ENCODE peak calls at places on chromosomes 1 and 21, in eight cellular contexts. One of them, this sample, is unnamed.

GRCh38 chr1:2530501-2531361 is 668 bp upstream of the HES5 start:
- DNase-seq in right cardiac atrium: no peak
- DNase-seq in PC-3: peak
- DNase-seq in CD4-positive, CD25-positive, alpha-beta regulatory T cell: no peak
- DNase-seq in H7: no peak
- DNase-seq in fibroblast of mammary gland: no peak
- DNase-seq in Panc1: no peak
- DNase-seq in left lung: no peak
- DNase-seq in this sample: no peak

GRCh38 chr1:154405762-154406571 is 824 bp downstream of the IL6R start:
- DNase-seq in PC-3: peak
- DNase-seq in H7: peak
- DNase-seq in fibroblast of mammary gland: peak
- DNase-seq in CD4-positive, CD25-positive, alpha-beta regulatory T cell: peak
- DNase-seq in left lung: peak
- DNase-seq in Panc1: peak
- DNase-seq in right cardiac atrium: peak
- DNase-seq in this sample: no peak

GRCh38 chr1:151255381-151255780 is 847 bp downstream of the PSMD4 start:
- DNase-seq in fibroblast of mammary gland: peak
- DNase-seq in CD4-positive, CD25-positive, alpha-beta regulatory T cell: peak
- DNase-seq in PC-3: peak
- DNase-seq in left lung: no peak
- DNase-seq in Panc1: no peak
- DNase-seq in H7: no peak
- DNase-seq in right cardiac atrium: no peak
- DNase-seq in this sample: no peak

GRCh38 chr1:4253918-4254317 is 353.8 kb upstream of the C1orf174 start:
- DNase-seq in H7: no peak
- DNase-seq in fibroblast of mammary gland: no peak
- DNase-seq in CD4-positive, CD25-positive, alpha-beta regulatory T cell: no peak
- DNase-seq in right cardiac atrium: no peak
- DNase-seq in Panc1: no peak
- DNase-seq in left lung: no peak
- DNase-seq in PC-3: no peak
- DNase-seq in this sample: no peak

GRCh38 chr1:165875171-165875570 is 47.8 kb downstream of the UCK2 start:
- DNase-seq in CD4-positive, CD25-positive, alpha-beta regulatory T cell: no peak
- DNase-seq in Panc1: no peak
- DNase-seq in left lung: no peak
- DNase-seq in right cardiac atrium: no peak
- DNase-seq in PC-3: no peak
- DNase-seq in H7: no peak
- DNase-seq in fibroblast of mammary gland: no peak
- DNase-seq in this sample: no peak

GRCh38 chr1:153527023-153527724 is 8.6 kb downstream of the S100A6 start:
- DNase-seq in fibroblast of mammary gland: peak
- DNase-seq in CD4-positive, CD25-positive, alpha-beta regulatory T cell: no peak
- DNase-seq in H7: peak
- DNase-seq in Panc1: no peak
- DNase-seq in PC-3: peak
- DNase-seq in left lung: no peak
- DNase-seq in right cardiac atrium: no peak
- DNase-seq in this sample: no peak

GRCh38 chr21:34020005-34020847 is 53.2 kb upstream of the MRPS6 start:
- DNase-seq in Panc1: no peak
- DNase-seq in CD4-positive, CD25-positive, alpha-beta regulatory T cell: no peak
- DNase-seq in right cardiac atrium: no peak
- DNase-seq in fibroblast of mammary gland: no peak
- DNase-seq in left lung: no peak
- DNase-seq in H7: no peak
- DNase-seq in PC-3: no peak
- DNase-seq in this sample: no peak

GRCh38 chr1:58864654-58865053 is 80.8 kb upstream of the JUN start:
- DNase-seq in PC-3: no peak
- DNase-seq in left lung: no peak
- DNase-seq in H7: no peak
- DNase-seq in right cardiac atrium: no peak
- DNase-seq in fibroblast of mammary gland: no peak
- DNase-seq in Panc1: no peak
- DNase-seq in CD4-positive, CD25-positive, alpha-beta regulatory T cell: no peak
- DNase-seq in this sample: no peak

GRCh38 chr21:14452031-14452778 is 69.3 kb upstream of the HSPA13 start:
- DNase-seq in fibroblast of mammary gland: no peak
- DNase-seq in PC-3: no peak
- DNase-seq in left lung: peak
- DNase-seq in CD4-positive, CD25-positive, alpha-beta regulatory T cell: no peak
- DNase-seq in right cardiac atrium: no peak
- DNase-seq in H7: no peak
- DNase-seq in Panc1: no peak
- DNase-seq in this sample: no peak

GRCh38 chr1:97088386-97088785 is 366.8 kb downstream of the PTBP2 start:
- DNase-seq in CD4-positive, CD25-positive, alpha-beta regulatory T cell: no peak
- DNase-seq in PC-3: no peak
- DNase-seq in H7: no peak
- DNase-seq in fibroblast of mammary gland: no peak
- DNase-seq in left lung: no peak
- DNase-seq in right cardiac atrium: no peak
- DNase-seq in Panc1: no peak
- DNase-seq in this sample: no peak

GRCh38 chr1:149888999-149889289 is 10.4 kb upstream of the BOLA1 start:
- DNase-seq in PC-3: peak
- DNase-seq in CD4-positive, CD25-positive, alpha-beta regulatory T cell: no peak
- DNase-seq in fibroblast of mammary gland: peak
- DNase-seq in left lung: no peak
- DNase-seq in H7: no peak
- DNase-seq in Panc1: no peak
- DNase-seq in right cardiac atrium: peak
- DNase-seq in this sample: no peak

GRCh38 chr21:39021475-39021832 is 161.8 kb downstream of the PSMG1 start:
- DNase-seq in fibroblast of mammary gland: no peak
- DNase-seq in PC-3: no peak
- DNase-seq in Panc1: no peak
- DNase-seq in left lung: no peak
- DNase-seq in H7: peak
- DNase-seq in CD4-positive, CD25-positive, alpha-beta regulatory T cell: no peak
- DNase-seq in right cardiac atrium: no peak
- DNase-seq in this sample: no peak

GRCh38 chr21:39025198-39025597 is 158.1 kb downstream of the PSMG1 start:
- DNase-seq in fibroblast of mammary gland: no peak
- DNase-seq in H7: no peak
- DNase-seq in right cardiac atrium: no peak
- DNase-seq in CD4-positive, CD25-positive, alpha-beta regulatory T cell: no peak
- DNase-seq in left lung: no peak
- DNase-seq in PC-3: no peak
- DNase-seq in Panc1: no peak
- DNase-seq in this sample: no peak

GRCh38 chr21:39022035-39022900 is 161.0 kb downstream of the PSMG1 start:
- DNase-seq in right cardiac atrium: peak
- DNase-seq in H7: no peak
- DNase-seq in PC-3: no peak
- DNase-seq in Panc1: no peak
- DNase-seq in fibroblast of mammary gland: no peak
- DNase-seq in CD4-positive, CD25-positive, alpha-beta regulatory T cell: no peak
- DNase-seq in left lung: no peak
- DNase-seq in this sample: no peak

GRCh38 chr21:39024538-39024937 is 158.7 kb downstream of the PSMG1 start:
- DNase-seq in CD4-positive, CD25-positive, alpha-beta regulatory T cell: no peak
- DNase-seq in left lung: no peak
- DNase-seq in PC-3: no peak
- DNase-seq in fibroblast of mammary gland: no peak
- DNase-seq in H7: no peak
- DNase-seq in Panc1: no peak
- DNase-seq in right cardiac atrium: no peak
- DNase-seq in this sample: no peak

GRCh38 chr21:39022901-39023693 is 160.2 kb downstream of the PSMG1 start:
- DNase-seq in right cardiac atrium: peak
- DNase-seq in CD4-positive, CD25-positive, alpha-beta regulatory T cell: no peak
- DNase-seq in Panc1: no peak
- DNase-seq in fibroblast of mammary gland: peak
- DNase-seq in H7: peak
- DNase-seq in PC-3: no peak
- DNase-seq in left lung: peak
- DNase-seq in this sample: no peak
- H3K4me3 ChIP-seq in right cardiac atrium: no peak
- H3K4me3 ChIP-seq in CD4-positive, CD25-positive, alpha-beta regulatory T cell: no peak
- H3K4me3 ChIP-seq in Panc1: no peak
- H3K4me3 ChIP-seq in fibroblast of mammary gland: no peak
- H3K4me3 ChIP-seq in H7: no peak
- H3K4me3 ChIP-seq in PC-3: no peak
- H3K4me3 ChIP-seq in left lung: no peak
- H3K4me3 ChIP-seq in this sample: no peak

DNA sequence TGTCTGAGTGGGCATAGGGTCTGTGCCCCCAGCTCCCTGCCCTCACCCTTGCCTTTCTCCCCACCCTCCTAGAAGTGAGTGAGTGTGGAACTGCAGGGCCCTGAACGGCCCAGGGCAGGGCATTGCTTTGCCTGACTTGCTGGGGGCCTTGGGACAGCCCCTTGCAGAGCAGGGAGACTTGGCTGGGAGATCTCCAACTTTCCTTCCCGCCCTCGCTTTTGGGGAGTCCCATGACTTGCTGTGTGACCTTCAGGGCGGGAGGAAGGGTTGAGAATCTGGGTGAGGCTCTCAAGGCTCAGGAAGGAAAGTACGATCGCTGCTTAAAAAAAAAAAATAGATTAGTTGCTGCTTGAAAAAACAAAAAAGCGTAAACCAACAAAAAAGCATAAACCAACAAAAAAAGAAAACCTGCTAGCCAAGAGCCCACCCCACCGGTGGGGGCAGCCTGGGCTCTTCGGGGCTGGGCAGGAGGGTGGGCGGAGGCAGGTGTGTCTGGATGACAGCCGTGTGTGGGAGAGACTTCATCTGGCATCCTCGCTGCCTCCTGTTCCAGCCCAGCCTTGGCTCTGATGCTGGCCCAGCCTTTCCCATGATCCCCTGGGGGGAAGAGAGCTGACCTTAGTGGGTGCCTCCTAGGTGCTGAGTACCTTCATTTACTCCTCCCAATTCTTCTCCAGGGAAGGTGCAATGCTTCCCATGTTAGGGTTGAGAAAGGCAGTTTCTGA is 6.5 kb downstream of the NBL1 start:
- DNase-seq in H7: peak
- DNase-seq in left lung: no peak
- DNase-seq in Panc1: no peak
- DNase-seq in CD4-positive, CD25-positive, alpha-beta regulatory T cell: no peak
- DNase-seq in right cardiac atrium: peak
- DNase-seq in fibroblast of mammary gland: no peak
- DNase-seq in PC-3: no peak
- DNase-seq in this sample: no peak
- H3K4me3 ChIP-seq in H7: no peak
- H3K4me3 ChIP-seq in left lung: no peak
- H3K4me3 ChIP-seq in Panc1: no peak
- H3K4me3 ChIP-seq in CD4-positive, CD25-positive, alpha-beta regulatory T cell: no peak
- H3K4me3 ChIP-seq in right cardiac atrium: no peak
- H3K4me3 ChIP-seq in fibroblast of mammary gland: no peak
- H3K4me3 ChIP-seq in PC-3: no peak
- H3K4me3 ChIP-seq in this sample: no peak

DNA sequence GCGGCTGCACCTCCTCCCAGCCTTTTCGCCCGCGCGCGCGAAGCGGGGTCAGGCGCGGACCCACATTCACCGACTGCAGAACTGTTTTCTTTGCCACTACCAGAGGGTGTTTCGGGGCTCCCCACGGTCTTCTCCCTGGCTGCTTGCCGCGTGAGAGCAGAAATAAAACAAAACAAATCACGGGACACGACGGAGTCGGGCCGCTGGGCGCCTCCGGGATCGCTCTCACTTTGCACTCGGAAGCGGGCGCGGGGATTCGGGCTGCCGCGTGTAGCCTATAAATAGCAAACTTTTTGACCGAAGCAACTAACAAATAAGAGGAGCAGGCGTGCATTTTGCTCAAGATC is 412.3 kb upstream of the ESRRG start:
- DNase-seq in right cardiac atrium: peak
- DNase-seq in CD4-positive, CD25-positive, alpha-beta regulatory T cell: no peak
- DNase-seq in H7: no peak
- DNase-seq in left lung: peak
- DNase-seq in Panc1: no peak
- DNase-seq in PC-3: no peak
- DNase-seq in fibroblast of mammary gland: no peak
- DNase-seq in this sample: no peak
- H3K4me3 ChIP-seq in right cardiac atrium: peak
- H3K4me3 ChIP-seq in CD4-positive, CD25-positive, alpha-beta regulatory T cell: no peak
- H3K4me3 ChIP-seq in H7: peak
- H3K4me3 ChIP-seq in left lung: peak
- H3K4me3 ChIP-seq in Panc1: peak
- H3K4me3 ChIP-seq in PC-3: peak
- H3K4me3 ChIP-seq in fibroblast of mammary gland: peak
- H3K4me3 ChIP-seq in this sample: peak

DNA sequence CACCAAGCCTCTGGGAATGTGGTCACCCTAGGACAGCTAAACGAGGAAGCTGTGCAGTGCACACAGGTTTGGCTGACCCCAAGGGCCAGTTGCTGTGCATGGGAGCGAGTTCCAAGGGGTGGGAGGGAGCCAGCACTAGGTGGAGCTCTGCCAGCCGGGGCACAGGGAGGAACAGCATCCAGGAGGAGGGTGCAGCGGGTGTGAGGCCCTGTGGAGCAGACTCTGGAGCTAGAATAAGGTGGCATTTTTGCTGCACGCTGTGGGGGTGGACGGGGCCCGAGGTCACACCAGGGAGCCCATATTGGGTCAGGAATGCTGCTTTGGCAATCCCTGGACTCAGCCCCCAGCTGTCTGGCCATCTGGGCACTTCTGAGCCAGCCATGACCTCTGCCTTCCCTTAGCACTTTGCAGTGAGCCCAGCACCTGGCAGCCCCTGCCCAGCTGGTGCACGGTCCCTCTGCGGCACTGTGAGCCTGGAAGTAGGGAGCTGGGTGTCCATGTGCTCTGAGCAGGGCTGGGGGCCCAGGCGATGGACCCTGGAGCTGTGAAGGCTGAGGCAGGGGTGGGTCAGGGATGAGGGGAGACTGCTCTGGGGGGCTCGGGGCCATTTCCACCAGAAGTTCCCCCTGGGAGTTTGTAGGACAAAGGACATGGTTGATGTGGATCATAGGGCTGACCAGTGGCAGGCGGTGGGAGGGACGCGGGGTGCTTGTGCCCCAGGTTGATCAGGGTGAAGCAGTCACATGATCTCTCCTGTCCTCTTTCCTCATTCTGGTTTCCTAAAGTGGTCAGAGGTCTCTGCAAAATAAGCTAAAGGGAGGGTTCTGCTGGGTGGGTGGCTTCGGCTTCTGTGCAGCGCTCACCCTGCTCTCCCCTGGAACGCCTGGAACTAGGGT is 8.9 kb downstream of the PDXK start:
- DNase-seq in H7: peak
- DNase-seq in PC-3: peak
- DNase-seq in right cardiac atrium: peak
- DNase-seq in fibroblast of mammary gland: no peak
- DNase-seq in left lung: no peak
- DNase-seq in Panc1: no peak
- DNase-seq in CD4-positive, CD25-positive, alpha-beta regulatory T cell: no peak
- DNase-seq in this sample: no peak
- H3K4me3 ChIP-seq in H7: peak
- H3K4me3 ChIP-seq in PC-3: peak
- H3K4me3 ChIP-seq in right cardiac atrium: peak
- H3K4me3 ChIP-seq in fibroblast of mammary gland: no peak
- H3K4me3 ChIP-seq in left lung: peak
- H3K4me3 ChIP-seq in Panc1: peak
- H3K4me3 ChIP-seq in CD4-positive, CD25-positive, alpha-beta regulatory T cell: peak
- H3K4me3 ChIP-seq in this sample: peak

GRCh38 chr1:211352985-211353515 is 26.4 kb downstream of the TRAF5 start:
- DNase-seq in right cardiac atrium: peak
- DNase-seq in H7: peak
- DNase-seq in PC-3: peak
- DNase-seq in Panc1: no peak
- DNase-seq in left lung: no peak
- DNase-seq in fibroblast of mammary gland: no peak
- DNase-seq in CD4-positive, CD25-positive, alpha-beta regulatory T cell: peak
- DNase-seq in this sample: no peak
- H3K4me3 ChIP-seq in right cardiac atrium: no peak
- H3K4me3 ChIP-seq in H7: no peak
- H3K4me3 ChIP-seq in PC-3: no peak
- H3K4me3 ChIP-seq in Panc1: no peak
- H3K4me3 ChIP-seq in left lung: no peak
- H3K4me3 ChIP-seq in fibroblast of mammary gland: no peak
- H3K4me3 ChIP-seq in CD4-positive, CD25-positive, alpha-beta regulatory T cell: peak
- H3K4me3 ChIP-seq in this sample: no peak

This sample was measured in AG04449.